ENCODE peak calls at places on chromosomes 2 and 18, in five cellular contexts. U is CD4-positive, alpha-beta memory T cell; W is iPS-NIHi11; O is cardiac muscle cell; N is left ventricle myocardium superior. V is an unnamed sample.

GRCh38 chr2:146844226-146844990 is 1000.4 kb upstream of the ACVR2A start:
- DNase-seq in U (no peak), W (no peak), O (peak; percentile 40), N (no peak), V (no peak)

GRCh38 chr2:239309398-239310245 is 91.2 kb downstream of the HDAC4 start:
- DNase-seq in U (no peak), W (no peak), O (no peak), N (peak; percentile 47), V (no peak)

GRCh38 chr2:46876741-46877384 is 38.7 kb downstream of the MCFD2 start:
- DNase-seq in U (peak; percentile 16), W (peak; percentile 46), O (peak; percentile 85), N (peak; percentile 61), V (peak; percentile 67)

GRCh38 chr2:166138144-166138543 is 10.3 kb upstream of the SCN1A start:
- DNase-seq in U (no peak), W (no peak), O (no peak), N (no peak), V (no peak)

GRCh38 chr2:240638517-240639160 is 13.4 kb downstream of the GPR35 start:
- DNase-seq in U (no peak), W (no peak), O (peak; percentile 5), N (peak; percentile 29), V (no peak)

GRCh38 chr2:61949458-61950107 is 44.1 kb downstream of the COMMD1 start:
- DNase-seq in U (no peak), W (no peak), O (no peak), N (no peak), V (no peak)

GRCh38 chr2:237491515-237492118 is 4.6 kb downstream of the MLPH start:
- DNase-seq in U (no peak), W (no peak), O (no peak), N (no peak), V (no peak)

GRCh38 chr2:74552914-74553811 is 579 bp downstream of the LOXL3 start:
- DNase-seq in U (no peak), W (no peak), O (peak; percentile 25), N (peak; percentile 45), V (peak; percentile 59)

GRCh38 chr2:195343540-195343939 is 313.5 kb upstream of the SLC39A10 start:
- DNase-seq in U (no peak), W (no peak), O (no peak), N (no peak), V (no peak)

GRCh38 chr2:70887550-70888229 is 48.0 kb upstream of the ATP6V1B1 start:
- DNase-seq in U (no peak), W (peak; percentile 89), O (no peak), N (peak; percentile 49), V (peak; percentile 93)

GRCh38 chr2:58195668-58196067 is 45.5 kb downstream of the FANCL start:
- DNase-seq in U (no peak), W (no peak), O (no peak), N (no peak), V (no peak)

GRCh38 chr2:237617305-237617982 is 9.9 kb upstream of the LRRFIP1 start:
- DNase-seq in U (no peak), W (no peak), O (no peak), N (no peak), V (no peak)

GRCh38 chr2:238562446-238562845 is 135.7 kb downstream of the ASB1 start:
- DNase-seq in U (no peak), W (no peak), O (no peak), N (no peak), V (no peak)

GRCh38 chr2:19140463-19141208 is 217.8 kb downstream of the OSR1 start:
- DNase-seq in U (no peak), W (peak; percentile 26), O (peak; percentile 56), N (no peak), V (no peak)

GRCh38 chr2:171587567-171587966 is 65.3 kb downstream of the CYBRD1 start:
- DNase-seq in U (no peak), W (no peak), O (peak; percentile 16), N (no peak), V (no peak)

GRCh38 chr18:50590625-50591024 is 30.7 kb downstream of the MAPK4 start:
- DNase-seq in U (no peak), W (no peak), O (no peak), N (no peak), V (no peak)

GRCh38 chr2:121898483-121898882 is 143.0 kb downstream of the TSN start:
- DNase-seq in U (no peak), W (no peak), O (peak; percentile 61), N (no peak), V (no peak)

GRCh38 chr18:7116832-7117389 is 686 bp downstream of the LAMA1 start:
- DNase-seq in U (no peak), W (peak; percentile 43), O (peak; percentile 24), N (no peak), V (peak; percentile 60)